ENCODE peak calls at places on chromosome 4, in four cellular contexts. T, E, B and O are unnamed samples.

GRCh38 chr4:139488442-139488841 is 34.5 kb downstream of the RAB33B start:
- DNase-seq in T (no peak), E (no peak), B (no peak), O (no peak)

GRCh38 chr4:6855692-6856297 is 53.8 kb upstream of the TBC1D14 start:
- DNase-seq in T (peak; percentile 58), E (no peak), B (peak; percentile 63), O (peak; percentile 91)

GRCh38 chr4:112865443-112865842 is 184.0 kb upstream of the ANK2 start:
- DNase-seq in T (no peak), E (no peak), B (no peak), O (no peak)

GRCh38 chr4:4776335-4776734 is 83.1 kb upstream of the MSX1 start:
- DNase-seq in T (no peak), E (no peak), B (no peak), O (no peak)

GRCh38 chr4:185700048-185700447 is 111.9 kb downstream of the SORBS2 start:
- DNase-seq in T (no peak), E (peak; percentile 80), B (no peak), O (no peak)

GRCh38 chr4:101033986-101034385 is 313.3 kb downstream of the PPP3CA start:
- DNase-seq in T (no peak), E (no peak), B (no peak), O (no peak)

GRCh38 chr4:25308266-25308665 is 4.3 kb upstream of the ZCCHC4 start:
- DNase-seq in T (no peak), E (no peak), B (no peak), O (peak; percentile 25)

GRCh38 chr4:683982-684571 is 4.9 kb downstream of the SLC49A3 start:
- DNase-seq in T (no peak), E (peak; percentile 82), B (no peak), O (peak; percentile 40)

GRCh38 chr4:177802665-177803064 is 360.4 kb upstream of the AGA start:
- DNase-seq in T (no peak), E (no peak), B (no peak), O (no peak)

GRCh38 chr4:150746156-150746555 is 164.2 kb downstream of the MAB21L2 start:
- DNase-seq in T (no peak), E (no peak), B (no peak), O (no peak)

GRCh38 chr4:151667666-151668065 is 93.1 kb downstream of the GATB start:
- DNase-seq in T (no peak), E (no peak), B (no peak), O (no peak)

GRCh38 chr4:90027565-90027964 is 99.6 kb upstream of the CCSER1 start:
- DNase-seq in T (no peak), E (no peak), B (no peak), O (peak; percentile 26)

GRCh38 chr4:140877781-140878180 is 121.6 kb upstream of the TBC1D9 start:
- DNase-seq in T (no peak), E (no peak), B (no peak), O (no peak)

GRCh38 chr4:23171971-23172370 is 479.2 kb downstream of the GBA3 start:
- DNase-seq in T (no peak), E (no peak), B (no peak), O (no peak)

GRCh38 chr4:143382539-143382938 is 45.9 kb downstream of the GAB1 start:
- DNase-seq in T (no peak), E (no peak), B (no peak), O (no peak)

GRCh38 chr4:1137850-1138249 is 24.5 kb upstream of the RNF212 start:
- DNase-seq in T (no peak), E (no peak), B (no peak), O (no peak)

GRCh38 chr4:4607336-4608213 is 65.7 kb upstream of the STX18 start:
- DNase-seq in T (no peak), E (no peak), B (no peak), O (no peak)

GRCh38 chr4:127138586-127138985 is 494.2 kb upstream of the INTU start:
- DNase-seq in T (no peak), E (no peak), B (no peak), O (no peak)

GRCh38 chr4:121070274-121070673 is 2.1 kb downstream of the NDNF start:
- DNase-seq in T (no peak), E (no peak), B (no peak), O (no peak)

GRCh38 chr4:138910914-138911336 is 104.7 kb upstream of the NOCT start:
- DNase-seq in T (no peak), E (peak; percentile 83), B (no peak), O (no peak)

GRCh38 chr4:86359944-86360478 is at the start of gene MAPK10:
- DNase-seq in T (peak; percentile 46), E (no peak), B (peak; percentile 42), O (peak; percentile 96)
- H3K4me3 ChIP-seq in T (peak within 1 kb of the TSS; percentile 72), E (no peak within 1 kb of the TSS), B (peak within 1 kb of the TSS; percentile 26), O (peak within 1 kb of the TSS; percentile 45)

GRCh38 chr4:13539721-13540445 is 4.4 kb downstream of the NKX3-2 start:
- DNase-seq in T (no peak), E (no peak), B (peak; percentile 19), O (no peak)
- H3K4me3 ChIP-seq in T (no peak overlapping the region), E (no peak overlapping the region), B (peak overlapping the region; percentile 23), O (no peak overlapping the region)

GRCh38 chr4:37243722-37244582 is 591 bp upstream of the NWD2 start:
- DNase-seq in T (no peak), E (no peak), B (no peak), O (no peak)
- H3K4me3 ChIP-seq in T (no peak overlapping the region), E (no peak overlapping the region), B (no peak overlapping the region), O (no peak overlapping the region)

DNA sequence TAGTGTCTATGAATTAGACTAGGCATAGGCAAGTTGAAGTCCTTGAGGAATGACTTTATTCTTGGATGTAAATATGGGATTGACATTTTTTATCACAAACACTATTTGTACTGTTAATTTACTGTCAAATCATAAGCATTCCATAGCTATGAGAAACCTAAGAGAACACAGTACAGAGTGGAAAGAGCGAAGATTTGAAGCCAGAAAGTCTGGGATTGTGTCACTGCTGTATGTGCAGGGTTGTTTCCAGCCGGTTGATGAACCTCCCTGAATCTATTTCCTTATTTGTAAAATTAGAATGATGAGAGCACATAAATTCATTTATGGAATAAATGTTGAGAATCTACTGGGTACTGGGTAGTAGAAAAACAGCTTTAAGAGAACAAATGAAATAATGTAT is 14.3 kb upstream of the KLHL5 start:
- DNase-seq in T (no peak), E (no peak), B (no peak), O (no peak)
- H3K4me3 ChIP-seq in T (peak overlapping the region; percentile 46), E (no peak overlapping the region), B (no peak overlapping the region), O (no peak overlapping the region)

DNA sequence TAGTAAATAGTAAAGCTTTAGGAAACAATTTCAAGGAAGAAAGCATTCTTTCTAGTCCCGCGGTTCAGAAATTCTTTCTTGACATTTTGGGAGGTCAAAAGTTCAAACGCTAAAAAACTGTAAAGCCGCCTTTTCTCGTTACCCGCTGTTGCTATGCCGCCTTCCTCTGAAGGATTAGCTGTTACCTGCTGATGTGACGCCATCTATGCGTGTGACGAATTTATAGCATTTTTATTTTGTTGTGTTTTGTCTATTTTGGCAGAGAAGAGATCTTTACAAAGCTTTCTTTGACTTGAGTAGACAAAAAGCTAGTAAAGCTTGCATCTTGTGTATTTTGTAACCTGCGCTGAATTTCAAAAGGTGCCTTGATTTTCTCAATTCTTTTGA is 106.2 kb upstream of the STOX2 start:
- DNase-seq in T (peak; percentile 2), E (no peak), B (no peak), O (no peak)
- H3K4me3 ChIP-seq in T (no peak overlapping the region), E (no peak overlapping the region), B (no peak overlapping the region), O (no peak overlapping the region)

DNA sequence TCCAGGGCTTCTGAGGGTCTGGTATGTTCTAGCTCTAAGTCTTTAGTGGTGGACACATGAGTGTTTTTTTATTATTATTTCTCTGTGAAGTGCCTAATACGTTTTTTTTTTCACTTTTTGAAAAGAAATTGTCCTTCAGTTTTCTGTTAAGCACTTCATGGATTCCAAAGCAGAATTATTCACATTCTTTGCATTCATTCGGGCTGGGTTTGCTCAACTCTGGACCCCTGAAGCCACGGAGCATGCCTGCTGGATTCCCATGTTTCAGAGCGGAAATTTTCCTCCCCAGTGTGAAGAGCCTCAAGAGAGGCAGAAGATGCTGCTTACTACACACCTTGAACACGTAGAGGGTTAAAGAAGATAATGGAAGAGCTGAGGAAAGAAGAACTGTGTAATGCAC is 107.5 kb downstream of the EGF start:
- DNase-seq in T (no peak), E (no peak), B (no peak), O (no peak)
- H3K4me3 ChIP-seq in T (no peak overlapping the region), E (no peak overlapping the region), B (no peak overlapping the region), O (no peak overlapping the region)